ENCODE peak calls at places on chromosomes 1 and 21, in ten cellular contexts. One of them, this sample, is unnamed.

GRCh38 chr1:36125129-36125991 is at the start of gene COL8A2:
- DNase-seq in stimulated activated CD8-positive, alpha-beta memory T cell treated with anti-CD3 and anti-CD28 coated beads, Interleukin-15, amount 100 ng/mL, for 48 hours: no peak
- DNase-seq in activated CD4-positive, alpha-beta T cell treated with anti-CD3 and anti-CD28 coated beads, Interleukin-2, amount 10 ng/mL, durations not matched to agents 24 days and 14 days: no peak
- DNase-seq in activated CD8-positive, alpha-beta memory T cell treated with anti-CD3 and anti-CD28 coated beads, Interleukin-2, amount 50 U/mL, for 4 hours: no peak
- DNase-seq in C1 segment of cervical spinal cord: no peak
- DNase-seq in Daoy: no peak
- DNase-seq in stimulated activated CD4-positive, alpha-beta T cell treated with anti-CD3 and anti-CD28 coated beads, Interleukin-2, amount 100 ng/mL, for 24 hours: no peak
- DNase-seq in RCC 7860: no peak
- DNase-seq in amniotic stem cell: no peak
- DNase-seq in left cardiac atrium: peak
- DNase-seq in this sample: no peak

GRCh38 chr1:1177452-1178206 is 3.9 kb downstream of the TTLL10 start:
- DNase-seq in stimulated activated CD8-positive, alpha-beta memory T cell treated with anti-CD3 and anti-CD28 coated beads, Interleukin-15, amount 100 ng/mL, for 48 hours: no peak
- DNase-seq in activated CD4-positive, alpha-beta T cell treated with anti-CD3 and anti-CD28 coated beads, Interleukin-2, amount 10 ng/mL, durations not matched to agents 24 days and 14 days: no peak
- DNase-seq in activated CD8-positive, alpha-beta memory T cell treated with anti-CD3 and anti-CD28 coated beads, Interleukin-2, amount 50 U/mL, for 4 hours: no peak
- DNase-seq in C1 segment of cervical spinal cord: no peak
- DNase-seq in Daoy: no peak
- DNase-seq in stimulated activated CD4-positive, alpha-beta T cell treated with anti-CD3 and anti-CD28 coated beads, Interleukin-2, amount 100 ng/mL, for 24 hours: no peak
- DNase-seq in RCC 7860: no peak
- DNase-seq in amniotic stem cell: no peak
- DNase-seq in left cardiac atrium: peak
- DNase-seq in this sample: no peak

GRCh38 chr1:25809929-25810328 is 9.8 kb upstream of the MTFR1L start:
- DNase-seq in stimulated activated CD8-positive, alpha-beta memory T cell treated with anti-CD3 and anti-CD28 coated beads, Interleukin-15, amount 100 ng/mL, for 48 hours: no peak
- DNase-seq in activated CD4-positive, alpha-beta T cell treated with anti-CD3 and anti-CD28 coated beads, Interleukin-2, amount 10 ng/mL, durations not matched to agents 24 days and 14 days: no peak
- DNase-seq in activated CD8-positive, alpha-beta memory T cell treated with anti-CD3 and anti-CD28 coated beads, Interleukin-2, amount 50 U/mL, for 4 hours: no peak
- DNase-seq in C1 segment of cervical spinal cord: no peak
- DNase-seq in Daoy: no peak
- DNase-seq in stimulated activated CD4-positive, alpha-beta T cell treated with anti-CD3 and anti-CD28 coated beads, Interleukin-2, amount 100 ng/mL, for 24 hours: no peak
- DNase-seq in RCC 7860: no peak
- DNase-seq in amniotic stem cell: no peak
- DNase-seq in left cardiac atrium: no peak
- DNase-seq in this sample: no peak

GRCh38 chr1:1141911-1142250 is 26.0 kb upstream of the C1orf159 start:
- DNase-seq in stimulated activated CD8-positive, alpha-beta memory T cell treated with anti-CD3 and anti-CD28 coated beads, Interleukin-15, amount 100 ng/mL, for 48 hours: no peak
- DNase-seq in activated CD4-positive, alpha-beta T cell treated with anti-CD3 and anti-CD28 coated beads, Interleukin-2, amount 10 ng/mL, durations not matched to agents 24 days and 14 days: no peak
- DNase-seq in activated CD8-positive, alpha-beta memory T cell treated with anti-CD3 and anti-CD28 coated beads, Interleukin-2, amount 50 U/mL, for 4 hours: no peak
- DNase-seq in C1 segment of cervical spinal cord: no peak
- DNase-seq in Daoy: no peak
- DNase-seq in stimulated activated CD4-positive, alpha-beta T cell treated with anti-CD3 and anti-CD28 coated beads, Interleukin-2, amount 100 ng/mL, for 24 hours: no peak
- DNase-seq in RCC 7860: no peak
- DNase-seq in amniotic stem cell: no peak
- DNase-seq in left cardiac atrium: no peak
- DNase-seq in this sample: no peak

GRCh38 chr1:78493456-78493855 is 2.7 kb downstream of the PTGFR start:
- DNase-seq in stimulated activated CD8-positive, alpha-beta memory T cell treated with anti-CD3 and anti-CD28 coated beads, Interleukin-15, amount 100 ng/mL, for 48 hours: no peak
- DNase-seq in activated CD4-positive, alpha-beta T cell treated with anti-CD3 and anti-CD28 coated beads, Interleukin-2, amount 10 ng/mL, durations not matched to agents 24 days and 14 days: no peak
- DNase-seq in activated CD8-positive, alpha-beta memory T cell treated with anti-CD3 and anti-CD28 coated beads, Interleukin-2, amount 50 U/mL, for 4 hours: no peak
- DNase-seq in C1 segment of cervical spinal cord: no peak
- DNase-seq in Daoy: no peak
- DNase-seq in stimulated activated CD4-positive, alpha-beta T cell treated with anti-CD3 and anti-CD28 coated beads, Interleukin-2, amount 100 ng/mL, for 24 hours: no peak
- DNase-seq in RCC 7860: no peak
- DNase-seq in amniotic stem cell: no peak
- DNase-seq in left cardiac atrium: no peak
- DNase-seq in this sample: no peak

GRCh38 chr1:16913866-16914662 is 7.7 kb upstream of the CROCC start:
- DNase-seq in stimulated activated CD8-positive, alpha-beta memory T cell treated with anti-CD3 and anti-CD28 coated beads, Interleukin-15, amount 100 ng/mL, for 48 hours: peak
- DNase-seq in activated CD4-positive, alpha-beta T cell treated with anti-CD3 and anti-CD28 coated beads, Interleukin-2, amount 10 ng/mL, durations not matched to agents 24 days and 14 days: peak
- DNase-seq in activated CD8-positive, alpha-beta memory T cell treated with anti-CD3 and anti-CD28 coated beads, Interleukin-2, amount 50 U/mL, for 4 hours: peak
- DNase-seq in C1 segment of cervical spinal cord: peak
- DNase-seq in Daoy: peak
- DNase-seq in stimulated activated CD4-positive, alpha-beta T cell treated with anti-CD3 and anti-CD28 coated beads, Interleukin-2, amount 100 ng/mL, for 24 hours: peak
- DNase-seq in RCC 7860: peak
- DNase-seq in amniotic stem cell: peak
- DNase-seq in left cardiac atrium: peak
- DNase-seq in this sample: peak

GRCh38 chr1:59081181-59081580 is 215.7 kb upstream of the FGGY start:
- DNase-seq in stimulated activated CD8-positive, alpha-beta memory T cell treated with anti-CD3 and anti-CD28 coated beads, Interleukin-15, amount 100 ng/mL, for 48 hours: no peak
- DNase-seq in activated CD4-positive, alpha-beta T cell treated with anti-CD3 and anti-CD28 coated beads, Interleukin-2, amount 10 ng/mL, durations not matched to agents 24 days and 14 days: no peak
- DNase-seq in activated CD8-positive, alpha-beta memory T cell treated with anti-CD3 and anti-CD28 coated beads, Interleukin-2, amount 50 U/mL, for 4 hours: no peak
- DNase-seq in C1 segment of cervical spinal cord: no peak
- DNase-seq in Daoy: no peak
- DNase-seq in stimulated activated CD4-positive, alpha-beta T cell treated with anti-CD3 and anti-CD28 coated beads, Interleukin-2, amount 100 ng/mL, for 24 hours: no peak
- DNase-seq in RCC 7860: no peak
- DNase-seq in amniotic stem cell: no peak
- DNase-seq in left cardiac atrium: no peak
- DNase-seq in this sample: no peak

GRCh38 chr21:15823486-15824150 is 93.8 kb downstream of the USP25 start:
- DNase-seq in stimulated activated CD8-positive, alpha-beta memory T cell treated with anti-CD3 and anti-CD28 coated beads, Interleukin-15, amount 100 ng/mL, for 48 hours: no peak
- DNase-seq in activated CD4-positive, alpha-beta T cell treated with anti-CD3 and anti-CD28 coated beads, Interleukin-2, amount 10 ng/mL, durations not matched to agents 24 days and 14 days: no peak
- DNase-seq in activated CD8-positive, alpha-beta memory T cell treated with anti-CD3 and anti-CD28 coated beads, Interleukin-2, amount 50 U/mL, for 4 hours: no peak
- DNase-seq in C1 segment of cervical spinal cord: no peak
- DNase-seq in Daoy: no peak
- DNase-seq in stimulated activated CD4-positive, alpha-beta T cell treated with anti-CD3 and anti-CD28 coated beads, Interleukin-2, amount 100 ng/mL, for 24 hours: no peak
- DNase-seq in RCC 7860: no peak
- DNase-seq in amniotic stem cell: no peak
- DNase-seq in left cardiac atrium: no peak
- DNase-seq in this sample: no peak

GRCh38 chr1:115545791-115546733 is 95.7 kb upstream of the VANGL1 start:
- DNase-seq in stimulated activated CD8-positive, alpha-beta memory T cell treated with anti-CD3 and anti-CD28 coated beads, Interleukin-15, amount 100 ng/mL, for 48 hours: peak
- DNase-seq in activated CD4-positive, alpha-beta T cell treated with anti-CD3 and anti-CD28 coated beads, Interleukin-2, amount 10 ng/mL, durations not matched to agents 24 days and 14 days: no peak
- DNase-seq in activated CD8-positive, alpha-beta memory T cell treated with anti-CD3 and anti-CD28 coated beads, Interleukin-2, amount 50 U/mL, for 4 hours: no peak
- DNase-seq in C1 segment of cervical spinal cord: no peak
- DNase-seq in Daoy: peak
- DNase-seq in stimulated activated CD4-positive, alpha-beta T cell treated with anti-CD3 and anti-CD28 coated beads, Interleukin-2, amount 100 ng/mL, for 24 hours: no peak
- DNase-seq in RCC 7860: peak
- DNase-seq in amniotic stem cell: peak
- DNase-seq in left cardiac atrium: peak
- DNase-seq in this sample: peak

GRCh38 chr1:2210786-2211185 is 16.2 kb upstream of the FAAP20 start:
- DNase-seq in stimulated activated CD8-positive, alpha-beta memory T cell treated with anti-CD3 and anti-CD28 coated beads, Interleukin-15, amount 100 ng/mL, for 48 hours: no peak
- DNase-seq in activated CD4-positive, alpha-beta T cell treated with anti-CD3 and anti-CD28 coated beads, Interleukin-2, amount 10 ng/mL, durations not matched to agents 24 days and 14 days: no peak
- DNase-seq in activated CD8-positive, alpha-beta memory T cell treated with anti-CD3 and anti-CD28 coated beads, Interleukin-2, amount 50 U/mL, for 4 hours: no peak
- DNase-seq in C1 segment of cervical spinal cord: no peak
- DNase-seq in Daoy: no peak
- DNase-seq in stimulated activated CD4-positive, alpha-beta T cell treated with anti-CD3 and anti-CD28 coated beads, Interleukin-2, amount 100 ng/mL, for 24 hours: no peak
- DNase-seq in RCC 7860: no peak
- DNase-seq in amniotic stem cell: no peak
- DNase-seq in left cardiac atrium: no peak
- DNase-seq in this sample: no peak

GRCh38 chr1:23290811-23291565 is 53.1 kb downstream of the HNRNPR start:
- DNase-seq in stimulated activated CD8-positive, alpha-beta memory T cell treated with anti-CD3 and anti-CD28 coated beads, Interleukin-15, amount 100 ng/mL, for 48 hours: no peak
- DNase-seq in activated CD4-positive, alpha-beta T cell treated with anti-CD3 and anti-CD28 coated beads, Interleukin-2, amount 10 ng/mL, durations not matched to agents 24 days and 14 days: no peak
- DNase-seq in activated CD8-positive, alpha-beta memory T cell treated with anti-CD3 and anti-CD28 coated beads, Interleukin-2, amount 50 U/mL, for 4 hours: no peak
- DNase-seq in C1 segment of cervical spinal cord: no peak
- DNase-seq in Daoy: no peak
- DNase-seq in stimulated activated CD4-positive, alpha-beta T cell treated with anti-CD3 and anti-CD28 coated beads, Interleukin-2, amount 100 ng/mL, for 24 hours: no peak
- DNase-seq in RCC 7860: no peak
- DNase-seq in amniotic stem cell: no peak
- DNase-seq in left cardiac atrium: no peak
- DNase-seq in this sample: no peak

GRCh38 chr21:46559291-46559983 is 45.4 kb downstream of the S100B start:
- DNase-seq in stimulated activated CD8-positive, alpha-beta memory T cell treated with anti-CD3 and anti-CD28 coated beads, Interleukin-15, amount 100 ng/mL, for 48 hours: peak
- DNase-seq in activated CD4-positive, alpha-beta T cell treated with anti-CD3 and anti-CD28 coated beads, Interleukin-2, amount 10 ng/mL, durations not matched to agents 24 days and 14 days: peak
- DNase-seq in activated CD8-positive, alpha-beta memory T cell treated with anti-CD3 and anti-CD28 coated beads, Interleukin-2, amount 50 U/mL, for 4 hours: peak
- DNase-seq in C1 segment of cervical spinal cord: no peak
- DNase-seq in Daoy: no peak
- DNase-seq in stimulated activated CD4-positive, alpha-beta T cell treated with anti-CD3 and anti-CD28 coated beads, Interleukin-2, amount 100 ng/mL, for 24 hours: peak
- DNase-seq in RCC 7860: no peak
- DNase-seq in amniotic stem cell: no peak
- DNase-seq in left cardiac atrium: no peak
- DNase-seq in this sample: no peak

GRCh38 chr1:246215505-246215893 is 291.6 kb downstream of the SMYD3 start:
- DNase-seq in stimulated activated CD8-positive, alpha-beta memory T cell treated with anti-CD3 and anti-CD28 coated beads, Interleukin-15, amount 100 ng/mL, for 48 hours: no peak
- DNase-seq in activated CD4-positive, alpha-beta T cell treated with anti-CD3 and anti-CD28 coated beads, Interleukin-2, amount 10 ng/mL, durations not matched to agents 24 days and 14 days: no peak
- DNase-seq in activated CD8-positive, alpha-beta memory T cell treated with anti-CD3 and anti-CD28 coated beads, Interleukin-2, amount 50 U/mL, for 4 hours: no peak
- DNase-seq in C1 segment of cervical spinal cord: no peak
- DNase-seq in Daoy: no peak
- DNase-seq in stimulated activated CD4-positive, alpha-beta T cell treated with anti-CD3 and anti-CD28 coated beads, Interleukin-2, amount 100 ng/mL, for 24 hours: no peak
- DNase-seq in RCC 7860: no peak
- DNase-seq in amniotic stem cell: no peak
- DNase-seq in left cardiac atrium: no peak
- DNase-seq in this sample: no peak

GRCh38 chr1:171715813-171716251 is 26.0 kb downstream of the VAMP4 start:
- DNase-seq in stimulated activated CD8-positive, alpha-beta memory T cell treated with anti-CD3 and anti-CD28 coated beads, Interleukin-15, amount 100 ng/mL, for 48 hours: no peak
- DNase-seq in activated CD4-positive, alpha-beta T cell treated with anti-CD3 and anti-CD28 coated beads, Interleukin-2, amount 10 ng/mL, durations not matched to agents 24 days and 14 days: no peak
- DNase-seq in activated CD8-positive, alpha-beta memory T cell treated with anti-CD3 and anti-CD28 coated beads, Interleukin-2, amount 50 U/mL, for 4 hours: no peak
- DNase-seq in C1 segment of cervical spinal cord: no peak
- DNase-seq in Daoy: no peak
- DNase-seq in stimulated activated CD4-positive, alpha-beta T cell treated with anti-CD3 and anti-CD28 coated beads, Interleukin-2, amount 100 ng/mL, for 24 hours: no peak
- DNase-seq in RCC 7860: no peak
- DNase-seq in amniotic stem cell: no peak
- DNase-seq in left cardiac atrium: no peak
- DNase-seq in this sample: no peak

GRCh38 chr1:219587817-219588561 is 24.9 kb downstream of the ZC3H11B start:
- DNase-seq in stimulated activated CD8-positive, alpha-beta memory T cell treated with anti-CD3 and anti-CD28 coated beads, Interleukin-15, amount 100 ng/mL, for 48 hours: no peak
- DNase-seq in activated CD4-positive, alpha-beta T cell treated with anti-CD3 and anti-CD28 coated beads, Interleukin-2, amount 10 ng/mL, durations not matched to agents 24 days and 14 days: peak
- DNase-seq in activated CD8-positive, alpha-beta memory T cell treated with anti-CD3 and anti-CD28 coated beads, Interleukin-2, amount 50 U/mL, for 4 hours: no peak
- DNase-seq in C1 segment of cervical spinal cord: no peak
- DNase-seq in Daoy: no peak
- DNase-seq in stimulated activated CD4-positive, alpha-beta T cell treated with anti-CD3 and anti-CD28 coated beads, Interleukin-2, amount 100 ng/mL, for 24 hours: no peak
- DNase-seq in RCC 7860: no peak
- DNase-seq in amniotic stem cell: peak
- DNase-seq in left cardiac atrium: no peak
- DNase-seq in this sample: no peak

GRCh38 chr1:162736633-162737067 is 53.9 kb upstream of the HSD17B7 start:
- DNase-seq in stimulated activated CD8-positive, alpha-beta memory T cell treated with anti-CD3 and anti-CD28 coated beads, Interleukin-15, amount 100 ng/mL, for 48 hours: no peak
- DNase-seq in activated CD4-positive, alpha-beta T cell treated with anti-CD3 and anti-CD28 coated beads, Interleukin-2, amount 10 ng/mL, durations not matched to agents 24 days and 14 days: no peak
- DNase-seq in activated CD8-positive, alpha-beta memory T cell treated with anti-CD3 and anti-CD28 coated beads, Interleukin-2, amount 50 U/mL, for 4 hours: no peak
- DNase-seq in C1 segment of cervical spinal cord: no peak
- DNase-seq in Daoy: no peak
- DNase-seq in stimulated activated CD4-positive, alpha-beta T cell treated with anti-CD3 and anti-CD28 coated beads, Interleukin-2, amount 100 ng/mL, for 24 hours: no peak
- DNase-seq in RCC 7860: no peak
- DNase-seq in amniotic stem cell: no peak
- DNase-seq in left cardiac atrium: no peak
- DNase-seq in this sample: no peak

GRCh38 chr1:174877208-174877673 is 122.5 kb upstream of the CACYBP start:
- DNase-seq in stimulated activated CD8-positive, alpha-beta memory T cell treated with anti-CD3 and anti-CD28 coated beads, Interleukin-15, amount 100 ng/mL, for 48 hours: no peak
- DNase-seq in activated CD4-positive, alpha-beta T cell treated with anti-CD3 and anti-CD28 coated beads, Interleukin-2, amount 10 ng/mL, durations not matched to agents 24 days and 14 days: no peak
- DNase-seq in activated CD8-positive, alpha-beta memory T cell treated with anti-CD3 and anti-CD28 coated beads, Interleukin-2, amount 50 U/mL, for 4 hours: no peak
- DNase-seq in C1 segment of cervical spinal cord: no peak
- DNase-seq in Daoy: no peak
- DNase-seq in stimulated activated CD4-positive, alpha-beta T cell treated with anti-CD3 and anti-CD28 coated beads, Interleukin-2, amount 100 ng/mL, for 24 hours: no peak
- DNase-seq in RCC 7860: no peak
- DNase-seq in amniotic stem cell: no peak
- DNase-seq in left cardiac atrium: no peak
- DNase-seq in this sample: no peak

GRCh38 chr1:94319319-94320180 is 82.2 kb upstream of the ARHGAP29 start:
- DNase-seq in stimulated activated CD8-positive, alpha-beta memory T cell treated with anti-CD3 and anti-CD28 coated beads, Interleukin-15, amount 100 ng/mL, for 48 hours: no peak
- DNase-seq in activated CD4-positive, alpha-beta T cell treated with anti-CD3 and anti-CD28 coated beads, Interleukin-2, amount 10 ng/mL, durations not matched to agents 24 days and 14 days: no peak
- DNase-seq in activated CD8-positive, alpha-beta memory T cell treated with anti-CD3 and anti-CD28 coated beads, Interleukin-2, amount 50 U/mL, for 4 hours: no peak
- DNase-seq in C1 segment of cervical spinal cord: no peak
- DNase-seq in Daoy: no peak
- DNase-seq in stimulated activated CD4-positive, alpha-beta T cell treated with anti-CD3 and anti-CD28 coated beads, Interleukin-2, amount 100 ng/mL, for 24 hours: no peak
- DNase-seq in RCC 7860: no peak
- DNase-seq in amniotic stem cell: no peak
- DNase-seq in left cardiac atrium: no peak
- DNase-seq in this sample: no peak

GRCh38 chr1:161185282-161185682 is 8.0 kb upstream of the B4GALT3 start:
- DNase-seq in stimulated activated CD8-positive, alpha-beta memory T cell treated with anti-CD3 and anti-CD28 coated beads, Interleukin-15, amount 100 ng/mL, for 48 hours: peak
- DNase-seq in activated CD4-positive, alpha-beta T cell treated with anti-CD3 and anti-CD28 coated beads, Interleukin-2, amount 10 ng/mL, durations not matched to agents 24 days and 14 days: peak
- DNase-seq in activated CD8-positive, alpha-beta memory T cell treated with anti-CD3 and anti-CD28 coated beads, Interleukin-2, amount 50 U/mL, for 4 hours: peak
- DNase-seq in C1 segment of cervical spinal cord: no peak
- DNase-seq in Daoy: no peak
- DNase-seq in stimulated activated CD4-positive, alpha-beta T cell treated with anti-CD3 and anti-CD28 coated beads, Interleukin-2, amount 100 ng/mL, for 24 hours: peak
- DNase-seq in RCC 7860: no peak
- DNase-seq in amniotic stem cell: no peak
- DNase-seq in left cardiac atrium: peak
- DNase-seq in this sample: no peak

GRCh38 chr21:16911166-16911607 is 601.7 kb upstream of the CXADR start:
- DNase-seq in stimulated activated CD8-positive, alpha-beta memory T cell treated with anti-CD3 and anti-CD28 coated beads, Interleukin-15, amount 100 ng/mL, for 48 hours: no peak
- DNase-seq in activated CD4-positive, alpha-beta T cell treated with anti-CD3 and anti-CD28 coated beads, Interleukin-2, amount 10 ng/mL, durations not matched to agents 24 days and 14 days: no peak
- DNase-seq in activated CD8-positive, alpha-beta memory T cell treated with anti-CD3 and anti-CD28 coated beads, Interleukin-2, amount 50 U/mL, for 4 hours: no peak
- DNase-seq in C1 segment of cervical spinal cord: no peak
- DNase-seq in Daoy: no peak
- DNase-seq in stimulated activated CD4-positive, alpha-beta T cell treated with anti-CD3 and anti-CD28 coated beads, Interleukin-2, amount 100 ng/mL, for 24 hours: no peak
- DNase-seq in RCC 7860: no peak
- DNase-seq in amniotic stem cell: no peak
- DNase-seq in left cardiac atrium: no peak
- DNase-seq in this sample: no peak

GRCh38 chr1:31769720-31770390 is 5.7 kb upstream of the ADGRB2 start:
- DNase-seq in stimulated activated CD8-positive, alpha-beta memory T cell treated with anti-CD3 and anti-CD28 coated beads, Interleukin-15, amount 100 ng/mL, for 48 hours: no peak
- DNase-seq in activated CD4-positive, alpha-beta T cell treated with anti-CD3 and anti-CD28 coated beads, Interleukin-2, amount 10 ng/mL, durations not matched to agents 24 days and 14 days: no peak
- DNase-seq in activated CD8-positive, alpha-beta memory T cell treated with anti-CD3 and anti-CD28 coated beads, Interleukin-2, amount 50 U/mL, for 4 hours: no peak
- DNase-seq in C1 segment of cervical spinal cord: no peak
- DNase-seq in Daoy: no peak
- DNase-seq in stimulated activated CD4-positive, alpha-beta T cell treated with anti-CD3 and anti-CD28 coated beads, Interleukin-2, amount 100 ng/mL, for 24 hours: no peak
- DNase-seq in RCC 7860: peak
- DNase-seq in amniotic stem cell: no peak
- DNase-seq in left cardiac atrium: no peak
- DNase-seq in this sample: no peak

GRCh38 chr1:240245629-240246020 is 153.9 kb downstream of the FMN2 start:
- DNase-seq in stimulated activated CD8-positive, alpha-beta memory T cell treated with anti-CD3 and anti-CD28 coated beads, Interleukin-15, amount 100 ng/mL, for 48 hours: no peak
- DNase-seq in activated CD4-positive, alpha-beta T cell treated with anti-CD3 and anti-CD28 coated beads, Interleukin-2, amount 10 ng/mL, durations not matched to agents 24 days and 14 days: no peak
- DNase-seq in activated CD8-positive, alpha-beta memory T cell treated with anti-CD3 and anti-CD28 coated beads, Interleukin-2, amount 50 U/mL, for 4 hours: no peak
- DNase-seq in C1 segment of cervical spinal cord: no peak
- DNase-seq in Daoy: peak
- DNase-seq in stimulated activated CD4-positive, alpha-beta T cell treated with anti-CD3 and anti-CD28 coated beads, Interleukin-2, amount 100 ng/mL, for 24 hours: no peak
- DNase-seq in RCC 7860: no peak
- DNase-seq in amniotic stem cell: no peak
- DNase-seq in left cardiac atrium: no peak
- DNase-seq in this sample: no peak

GRCh38 chr21:46008893-46009635 is 27.5 kb downstream of the COL6A1 start:
- DNase-seq in stimulated activated CD8-positive, alpha-beta memory T cell treated with anti-CD3 and anti-CD28 coated beads, Interleukin-15, amount 100 ng/mL, for 48 hours: no peak
- DNase-seq in activated CD4-positive, alpha-beta T cell treated with anti-CD3 and anti-CD28 coated beads, Interleukin-2, amount 10 ng/mL, durations not matched to agents 24 days and 14 days: no peak
- DNase-seq in activated CD8-positive, alpha-beta memory T cell treated with anti-CD3 and anti-CD28 coated beads, Interleukin-2, amount 50 U/mL, for 4 hours: no peak
- DNase-seq in C1 segment of cervical spinal cord: no peak
- DNase-seq in Daoy: no peak
- DNase-seq in stimulated activated CD4-positive, alpha-beta T cell treated with anti-CD3 and anti-CD28 coated beads, Interleukin-2, amount 100 ng/mL, for 24 hours: no peak
- DNase-seq in RCC 7860: no peak
- DNase-seq in amniotic stem cell: no peak
- DNase-seq in left cardiac atrium: no peak
- DNase-seq in this sample: no peak

GRCh38 chr1:200406161-200406797 is 3.6 kb downstream of the ZNF281 start:
- DNase-seq in stimulated activated CD8-positive, alpha-beta memory T cell treated with anti-CD3 and anti-CD28 coated beads, Interleukin-15, amount 100 ng/mL, for 48 hours: no peak
- DNase-seq in activated CD4-positive, alpha-beta T cell treated with anti-CD3 and anti-CD28 coated beads, Interleukin-2, amount 10 ng/mL, durations not matched to agents 24 days and 14 days: no peak
- DNase-seq in activated CD8-positive, alpha-beta memory T cell treated with anti-CD3 and anti-CD28 coated beads, Interleukin-2, amount 50 U/mL, for 4 hours: no peak
- DNase-seq in C1 segment of cervical spinal cord: no peak
- DNase-seq in Daoy: no peak
- DNase-seq in stimulated activated CD4-positive, alpha-beta T cell treated with anti-CD3 and anti-CD28 coated beads, Interleukin-2, amount 100 ng/mL, for 24 hours: no peak
- DNase-seq in RCC 7860: no peak
- DNase-seq in amniotic stem cell: no peak
- DNase-seq in left cardiac atrium: no peak
- DNase-seq in this sample: no peak

GRCh38 chr1:178096421-178096820 is 2.5 kb downstream of the RASAL2 start:
- DNase-seq in stimulated activated CD8-positive, alpha-beta memory T cell treated with anti-CD3 and anti-CD28 coated beads, Interleukin-15, amount 100 ng/mL, for 48 hours: no peak
- DNase-seq in activated CD4-positive, alpha-beta T cell treated with anti-CD3 and anti-CD28 coated beads, Interleukin-2, amount 10 ng/mL, durations not matched to agents 24 days and 14 days: no peak
- DNase-seq in activated CD8-positive, alpha-beta memory T cell treated with anti-CD3 and anti-CD28 coated beads, Interleukin-2, amount 50 U/mL, for 4 hours: no peak
- DNase-seq in C1 segment of cervical spinal cord: no peak
- DNase-seq in Daoy: no peak
- DNase-seq in stimulated activated CD4-positive, alpha-beta T cell treated with anti-CD3 and anti-CD28 coated beads, Interleukin-2, amount 100 ng/mL, for 24 hours: no peak
- DNase-seq in RCC 7860: no peak
- DNase-seq in amniotic stem cell: no peak
- DNase-seq in left cardiac atrium: no peak
- DNase-seq in this sample: no peak

GRCh38 chr1:41468082-41468762 is 16.3 kb downstream of the EDN2 start:
- DNase-seq in stimulated activated CD8-positive, alpha-beta memory T cell treated with anti-CD3 and anti-CD28 coated beads, Interleukin-15, amount 100 ng/mL, for 48 hours: no peak
- DNase-seq in activated CD4-positive, alpha-beta T cell treated with anti-CD3 and anti-CD28 coated beads, Interleukin-2, amount 10 ng/mL, durations not matched to agents 24 days and 14 days: no peak
- DNase-seq in activated CD8-positive, alpha-beta memory T cell treated with anti-CD3 and anti-CD28 coated beads, Interleukin-2, amount 50 U/mL, for 4 hours: no peak
- DNase-seq in C1 segment of cervical spinal cord: no peak
- DNase-seq in Daoy: no peak
- DNase-seq in stimulated activated CD4-positive, alpha-beta T cell treated with anti-CD3 and anti-CD28 coated beads, Interleukin-2, amount 100 ng/mL, for 24 hours: no peak
- DNase-seq in RCC 7860: no peak
- DNase-seq in amniotic stem cell: no peak
- DNase-seq in left cardiac atrium: no peak
- DNase-seq in this sample: no peak

GRCh38 chr1:154864189-154864985 is 5.7 kb downstream of the KCNN3 start:
- DNase-seq in stimulated activated CD8-positive, alpha-beta memory T cell treated with anti-CD3 and anti-CD28 coated beads, Interleukin-15, amount 100 ng/mL, for 48 hours: no peak
- DNase-seq in activated CD4-positive, alpha-beta T cell treated with anti-CD3 and anti-CD28 coated beads, Interleukin-2, amount 10 ng/mL, durations not matched to agents 24 days and 14 days: no peak
- DNase-seq in activated CD8-positive, alpha-beta memory T cell treated with anti-CD3 and anti-CD28 coated beads, Interleukin-2, amount 50 U/mL, for 4 hours: no peak
- DNase-seq in C1 segment of cervical spinal cord: no peak
- DNase-seq in Daoy: no peak
- DNase-seq in stimulated activated CD4-positive, alpha-beta T cell treated with anti-CD3 and anti-CD28 coated beads, Interleukin-2, amount 100 ng/mL, for 24 hours: no peak
- DNase-seq in RCC 7860: no peak
- DNase-seq in amniotic stem cell: no peak
- DNase-seq in left cardiac atrium: no peak
- DNase-seq in this sample: no peak

GRCh38 chr1:217273866-217274265 is 357.0 kb downstream of the GPATCH2 start:
- DNase-seq in stimulated activated CD8-positive, alpha-beta memory T cell treated with anti-CD3 and anti-CD28 coated beads, Interleukin-15, amount 100 ng/mL, for 48 hours: no peak
- DNase-seq in activated CD4-positive, alpha-beta T cell treated with anti-CD3 and anti-CD28 coated beads, Interleukin-2, amount 10 ng/mL, durations not matched to agents 24 days and 14 days: no peak
- DNase-seq in activated CD8-positive, alpha-beta memory T cell treated with anti-CD3 and anti-CD28 coated beads, Interleukin-2, amount 50 U/mL, for 4 hours: no peak
- DNase-seq in C1 segment of cervical spinal cord: no peak
- DNase-seq in Daoy: no peak
- DNase-seq in stimulated activated CD4-positive, alpha-beta T cell treated with anti-CD3 and anti-CD28 coated beads, Interleukin-2, amount 100 ng/mL, for 24 hours: no peak
- DNase-seq in RCC 7860: no peak
- DNase-seq in amniotic stem cell: no peak
- DNase-seq in left cardiac atrium: no peak
- DNase-seq in this sample: no peak

This sample was measured in epithelial cell of prostate.